ENCODE peak calls at places on chromosomes 13 and 19, in nine cellular contexts. T, G, O, Y, B, N, S, Z and A are unnamed samples. For H3K4me1, the result is how much of the 10 kb centered on the place peaks cover.

GRCh38 chr13:46124967-46125933 is 20.4 kb upstream of the CPB2 start:
- DNase-seq in G (no peak), Y (no peak), T (no peak), Z (no peak), S (no peak), N (no peak), B (no peak), O (no peak), A (no peak)

GRCh38 chr13:94121686-94122085 is 357.8 kb downstream of the DCT start:
- DNase-seq in Y (no peak), G (no peak), B (no peak), O (no peak), Z (no peak), T (no peak), N (no peak), S (no peak), A (no peak)

GRCh38 chr19:38455031-38455430 is 21.5 kb downstream of the RYR1 start:
- DNase-seq in Y (peak), O (peak), N (no peak), B (no peak), Z (no peak), S (no peak), T (no peak), G (no peak), A (no peak)

GRCh38 chr19:35935911-35936737 is at the start of gene LRFN3:
- DNase-seq in S (peak), O (peak), B (peak), Y (peak), G (peak), T (peak), N (peak), Z (peak), A (peak)

GRCh38 chr19:6522712-6523111 is 8.1 kb upstream of the TNFSF9 start:
- DNase-seq in O (no peak), B (no peak), T (no peak), Z (no peak), N (no peak), G (no peak), Y (no peak), S (no peak), A (no peak)

GRCh38 chr19:1252818-1253513 is 4.6 kb downstream of the MIDN start:
- DNase-seq in T (peak), Z (peak), G (peak), N (peak), O (no peak), Y (peak), S (peak), B (peak), A (peak)

GRCh38 chr13:35496011-35496410 is 19.5 kb upstream of the MAB21L1 start:
- DNase-seq in O (no peak), T (no peak), S (no peak), Z (no peak), N (no peak), B (no peak), G (no peak), Y (no peak), A (no peak)

GRCh38 chr13:24784319-24784718 is 20.4 kb downstream of the RNF17 start:
- DNase-seq in B (no peak), N (no peak), O (no peak), Z (no peak), S (no peak), Y (no peak), T (no peak), G (no peak), A (no peak)

GRCh38 chr19:14519860-14520407 is 1.7 kb upstream of the DNAJB1 start:
- DNase-seq in S (no peak), T (peak), G (no peak), B (no peak), Z (no peak), Y (no peak), O (no peak), N (no peak), A (no peak)

GRCh38 chr13:109745702-109746101 is 40.7 kb downstream of the IRS2 start:
- DNase-seq in G (no peak), T (no peak), B (no peak), Y (no peak), O (no peak), N (no peak), Z (no peak), S (no peak), A (no peak)

GRCh38 chr13:30034448-30034795 is 184.0 kb upstream of the UBL3 start:
- DNase-seq in Y (no peak), N (no peak), G (no peak), T (no peak), O (no peak), Z (no peak), S (no peak), B (no peak), A (no peak)

GRCh38 chr19:38869836-38870607 is 8.1 kb downstream of the RINL start:
- DNase-seq in B (peak), Z (peak), S (peak), T (peak), N (peak), O (peak), G (peak), Y (peak), A (peak)

GRCh38 chr13:114032121-114032799 is 58.4 kb upstream of the C13orf46 start:
- DNase-seq in O (no peak), B (peak), G (no peak), N (peak), S (no peak), Z (no peak), Y (no peak), T (no peak), A (no peak)

GRCh38 chr19:2250765-2251576 is 1.8 kb downstream of the AMH start:
- DNase-seq in T (no peak), N (no peak), B (no peak), S (no peak), G (no peak), Z (no peak), O (no peak), Y (no peak), A (no peak)

GRCh38 chr19:19347401-19347800 is 26.8 kb downstream of the MAU2 start:
- DNase-seq in Y (no peak), N (no peak), S (no peak), G (no peak), Z (no peak), T (no peak), O (no peak), B (no peak), A (no peak)

GRCh38 chr19:27522223-27522622 is 1690.7 kb downstream of the UQCRFS1 start:
- DNase-seq in S (no peak), O (no peak), G (no peak), Y (no peak), N (no peak), T (no peak), Z (no peak), B (no peak), A (no peak)

DNA sequence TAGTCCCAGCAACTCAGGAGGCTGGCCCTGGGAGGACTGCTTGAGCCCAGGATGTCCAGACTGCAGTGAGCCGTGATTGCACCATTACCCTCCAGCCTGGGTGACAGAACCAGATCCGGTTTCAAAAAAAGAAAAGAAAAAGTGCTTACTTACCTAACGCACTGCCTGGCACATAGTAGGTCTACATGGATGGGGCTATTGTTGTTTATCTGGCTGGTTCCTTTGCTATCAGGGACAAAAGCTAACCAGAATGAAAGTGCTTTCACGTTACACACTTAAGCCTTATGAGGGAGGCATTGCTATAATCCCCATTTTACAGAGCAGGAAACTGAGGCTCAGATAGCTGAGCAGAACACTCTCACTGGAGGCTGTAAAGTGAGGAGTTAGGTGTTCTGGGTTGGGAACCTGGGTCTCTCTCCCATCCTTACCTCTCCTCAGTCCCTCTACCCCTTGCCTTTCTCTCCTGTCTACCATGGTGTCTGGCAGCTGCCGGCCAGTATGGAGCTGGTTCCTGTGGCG is 2.8 kb downstream of the DNM2 start:
- DNase-seq in N (no peak), G (no peak), Z (no peak), S (no peak), T (no peak), B (no peak), Y (no peak), O (no peak), A (no peak)
- H3K4me1 ChIP-seq in N (under half), G (under half), Z (under half), S (under half), T (under half), B (under half), Y (under half), O (under half), A (under half)

GRCh38 chr13:60148918-60149317 is 14.8 kb downstream of the DIAPH3 start:
- DNase-seq in O (no peak), Y (no peak), Z (no peak), S (no peak), N (no peak), B (no peak), G (no peak), T (no peak), A (no peak)
- H3K27ac ChIP-seq in O (no peak), Y (no peak), Z (no peak), S (no peak), N (no peak), B (no peak), G (no peak), T (no peak), A (no peak)

GRCh38 chr19:11378319-11379189 is 4.1 kb downstream of the SWSAP1 start:
- DNase-seq in Z (no peak), S (peak), B (peak), N (no peak), Y (peak), G (no peak), T (peak), O (peak), A (peak)

GRCh38 chr19:11377237-11377636 is 2.8 kb downstream of the SWSAP1 start:
- DNase-seq in G (no peak), B (no peak), T (peak), N (peak), Z (no peak), O (no peak), S (peak), Y (peak), A (no peak)

GRCh38 chr19:11375143-11375948 is 880 bp downstream of the SWSAP1 start:
- DNase-seq in T (peak), Y (peak), B (peak), Z (peak), S (peak), G (no peak), N (peak), O (peak), A (peak)

GRCh38 chr19:11379857-11380350 is 4.2 kb downstream of the EPOR start:
- DNase-seq in Y (no peak), T (no peak), N (no peak), B (no peak), O (no peak), G (no peak), Z (no peak), S (no peak), A (no peak)

DNA sequence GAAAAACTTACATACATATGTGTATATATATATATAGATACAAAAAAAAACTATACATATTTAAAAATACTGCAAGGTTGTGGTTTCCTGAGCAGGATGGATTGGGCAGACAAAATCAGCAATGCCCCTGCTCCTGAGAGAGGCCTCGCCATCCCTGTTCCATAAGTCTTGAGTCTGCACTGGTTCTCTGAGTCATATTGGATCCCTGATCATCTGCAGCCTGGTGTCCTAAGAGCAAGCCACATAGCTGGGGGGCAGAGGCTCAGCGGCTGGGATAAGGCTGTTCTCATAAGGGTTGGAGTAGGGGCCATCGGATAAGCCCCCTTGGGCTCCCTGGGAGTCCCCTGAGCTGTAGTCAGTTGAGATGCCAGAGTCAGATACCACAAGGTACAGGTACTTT is 3.3 kb downstream of the SWSAP1 start:
- DNase-seq in Y (no peak), Z (no peak), O (no peak), S (no peak), B (no peak), N (no peak), G (no peak), T (no peak), A (no peak)
- H3K4me1 ChIP-seq in Y (under half), Z (under half), O (under half), S (under half), B (under half), N (under half), G (under half), T (under half), A (under half)

GRCh38 chr19:16342002-16342715 is 17.5 kb downstream of the KLF2 start:
- DNase-seq in B (no peak), T (no peak), N (no peak), Y (peak), O (no peak), S (peak), G (no peak), Z (no peak), A (peak)

GRCh38 chr19:16340092-16340491 is 15.5 kb downstream of the KLF2 start:
- DNase-seq in S (no peak), T (no peak), B (peak), Z (no peak), G (no peak), Y (no peak), O (no peak), N (no peak), A (no peak)

GRCh38 chr19:16340654-16341053 is 16.0 kb downstream of the KLF2 start:
- DNase-seq in Z (no peak), Y (no peak), T (no peak), O (no peak), N (no peak), S (no peak), B (no peak), G (no peak), A (no peak)

GRCh38 chr19:16345457-16345856 is 20.8 kb downstream of the KLF2 start:
- DNase-seq in B (no peak), S (no peak), Y (no peak), Z (no peak), G (no peak), O (no peak), T (no peak), N (no peak), A (no peak)

DNA sequence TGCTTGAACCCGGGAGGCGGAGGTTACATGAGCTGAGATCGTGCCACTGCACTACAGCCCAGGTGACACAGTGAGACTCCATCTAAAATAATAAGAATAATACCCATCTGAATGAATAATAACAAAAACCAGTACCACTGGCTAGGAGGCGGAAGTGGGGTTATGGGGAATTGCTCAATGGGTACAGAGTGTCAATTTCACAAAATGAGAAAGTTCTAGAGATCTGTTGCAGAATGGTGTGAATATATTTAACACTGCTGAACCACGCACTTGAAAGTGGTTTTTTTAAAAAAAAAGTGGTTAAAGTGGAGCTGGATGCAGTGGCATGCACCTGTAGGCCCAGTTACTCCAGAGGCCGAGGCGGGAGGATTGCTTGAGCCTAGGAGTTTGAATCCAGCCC is 18.5 kb downstream of the KLF2 start:
- DNase-seq in Z (no peak), G (no peak), O (no peak), B (no peak), S (no peak), T (no peak), N (no peak), Y (no peak), A (no peak)
- H3K27ac ChIP-seq in Z (peak), G (no peak), O (no peak), B (no peak), S (peak), T (no peak), N (peak), Y (no peak), A (peak)

GRCh38 chr19:18109363-18109730 is 11.8 kb downstream of the MAST3 start:
- DNase-seq in G (no peak), N (no peak), T (no peak), Z (no peak), O (no peak), B (no peak), S (peak), Y (peak), A (no peak)
- H3K4me1 ChIP-seq in G (under half), N (under half), T (under half), Z (under half), O (under half), B (under half), S (under half), Y (under half), A (under half)

GRCh38 chr13:77898097-77898496 is 20.5 kb downstream of the EDNRB start:
- DNase-seq in G (no peak), Z (no peak), S (no peak), N (no peak), O (no peak), B (no peak), Y (no peak), T (no peak), A (no peak)
- H3K27ac ChIP-seq in G (peak), Z (peak), S (no peak), N (peak), O (no peak), B (no peak), Y (no peak), T (peak), A (no peak)

GRCh38 chr19:21087871-21088270 is 5.9 kb downstream of the ZNF714 start:
- DNase-seq in T (no peak), Z (no peak), S (no peak), G (no peak), N (no peak), Y (no peak), B (no peak), O (no peak), A (no peak)
- H3K4me1 ChIP-seq in T (under half), Z (under half), S (under half), G (under half), N (under half), Y (under half), B (under half), O (under half), A (under half)

GRCh38 chr19:17321655-17322489 is 12.5 kb downstream of the DDA1 start:
- DNase-seq in B (no peak), O (no peak), G (no peak), Y (no peak), T (no peak), N (no peak), S (no peak), Z (no peak), A (no peak)
- H3K27ac ChIP-seq in B (no peak), O (peak), G (peak), Y (no peak), T (no peak), N (no peak), S (no peak), Z (no peak), A (no peak)

GRCh38 chr19:10334340-10335148 is 1.2 kb upstream of the RAVER1 start:
- DNase-seq in O (peak), G (peak), Y (peak), S (peak), Z (peak), T (peak), B (peak), N (peak), A (peak)

GRCh38 chr19:10339380-10339960 is at the start of gene ICAM3:
- DNase-seq in O (no peak), Y (no peak), N (no peak), B (no peak), T (peak), S (peak), Z (no peak), G (no peak), A (no peak)

GRCh38 chr19:10339977-10340376 is 553 bp upstream of the ICAM3 start:
- DNase-seq in Z (no peak), O (no peak), Y (no peak), T (no peak), N (no peak), G (no peak), S (no peak), B (no peak), A (no peak)

GRCh38 chr19:10335149-10336053 is 2.1 kb upstream of the RAVER1 start:
- DNase-seq in N (no peak), Z (no peak), O (no peak), Y (no peak), G (no peak), B (peak), T (no peak), S (no peak), A (peak)

GRCh38 chr19:10338940-10339339 is 484 bp downstream of the ICAM3 start:
- DNase-seq in Y (no peak), Z (no peak), G (no peak), O (no peak), T (no peak), N (no peak), B (no peak), S (no peak), A (no peak)
- H3K4me1 ChIP-seq in Y (under half), Z (under half), G (under half), O (under half), T (under half), N (under half), B (under half), S (under half), A (under half)